ENCODE peak calls at places on chromosome 2, in four cellular contexts. N, K, B and E are unnamed samples.

GRCh38 chr2:85888020-85888744 is 608 bp downstream of the ST3GAL5 start:
- DNase-seq in N (no peak), K (no peak), B (peak), E (peak)

GRCh38 chr2:219453691-219454131 is 19.1 kb downstream of the SPEG start:
- DNase-seq in N (peak), K (no peak), B (no peak), E (peak)

GRCh38 chr2:240598311-240598911 is 11.9 kb downstream of the CAPN10 start:
- DNase-seq in N (no peak), K (no peak), B (no peak), E (no peak)

GRCh38 chr2:86225581-86225980 is 26.3 kb downstream of the MRPL35 start:
- DNase-seq in N (no peak), K (no peak), B (no peak), E (no peak)

GRCh38 chr2:241153616-241154015 is 3.3 kb downstream of the PPP1R7 start:
- DNase-seq in N (peak), K (no peak), B (no peak), E (no peak)

GRCh38 chr2:2848621-2849443 is 517.8 kb upstream of the MYT1L start:
- DNase-seq in N (no peak), K (no peak), B (no peak), E (peak)

GRCh38 chr2:220394433-220394832 is 767.0 kb downstream of the SLC4A3 start:
- DNase-seq in N (peak), K (no peak), B (no peak), E (no peak)

GRCh38 chr2:137435176-137435575 is 529.1 kb upstream of the HNMT start:
- DNase-seq in N (no peak), K (no peak), B (no peak), E (no peak)

DNA sequence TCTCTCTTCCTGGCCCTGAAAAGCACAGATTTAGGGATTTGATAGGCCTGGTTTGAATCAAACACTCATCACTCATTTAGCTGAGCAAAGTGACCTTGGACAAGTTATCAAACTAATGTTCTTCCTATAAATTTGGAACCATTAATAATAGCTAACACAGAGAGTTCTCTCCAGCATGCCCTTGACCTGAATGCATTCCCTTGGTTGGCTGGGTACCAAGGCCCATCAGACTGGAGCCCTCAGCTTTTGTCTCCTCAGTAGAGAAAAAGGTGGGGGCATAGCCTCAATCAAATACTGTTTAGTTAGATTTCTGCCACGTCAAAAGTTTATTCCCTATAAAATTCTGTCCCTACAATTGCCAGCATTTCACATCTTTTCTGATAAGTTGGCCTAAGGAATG is 13.8 kb upstream of the MRPL19 start:
- DNase-seq in N (no peak), K (no peak), B (no peak), E (no peak)
- H4K5ac ChIP-seq in N (no peak), K (no peak), B (no peak), E (no peak)

GRCh38 chr2:172467382-172467781 is 40.0 kb downstream of the ITGA6 start:
- DNase-seq in N (no peak), K (no peak), B (no peak), E (no peak)
- H4K5ac ChIP-seq in N (no peak), K (no peak), B (no peak), E (no peak)

GRCh38 chr2:31980674-31981356 is 30.0 kb downstream of the MEMO1 start:
- DNase-seq in N (peak), K (no peak), B (peak), E (peak)
- H4K5ac ChIP-seq in N (no peak), K (no peak), B (no peak), E (no peak)

GRCh38 chr2:182320106-182320505 is 106.7 kb downstream of the PDE1A start:
- DNase-seq in N (no peak), K (no peak), B (no peak), E (no peak)

GRCh38 chr2:182318466-182319309 is 108.1 kb downstream of the PDE1A start:
- DNase-seq in N (peak), K (no peak), B (no peak), E (no peak)

GRCh38 chr2:182324665-182325064 is 102.2 kb downstream of the PDE1A start:
- DNase-seq in N (peak), K (no peak), B (no peak), E (no peak)

GRCh38 chr2:182321096-182321495 is 105.7 kb downstream of the PDE1A start:
- DNase-seq in N (no peak), K (no peak), B (no peak), E (no peak)

DNA sequence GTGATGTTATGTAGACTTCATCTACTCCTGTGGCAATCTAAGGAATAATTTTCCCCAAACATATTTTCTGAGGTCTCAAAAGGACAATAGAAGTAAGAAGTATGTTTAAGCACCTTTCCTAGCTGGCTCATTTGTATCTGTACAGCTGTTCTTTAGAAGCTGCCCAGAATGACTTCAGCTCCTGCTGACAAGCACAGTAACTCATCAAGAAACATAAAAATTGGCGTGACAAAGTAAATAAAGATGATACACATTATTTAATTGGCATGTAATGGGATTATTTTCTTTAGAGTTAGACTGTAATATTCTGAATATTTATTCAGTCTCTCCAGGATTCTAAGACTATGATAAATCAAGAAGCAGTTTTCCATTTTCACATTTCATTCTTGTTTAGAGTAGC is 107.3 kb downstream of the PDE1A start:
- DNase-seq in N (no peak), K (no peak), B (no peak), E (no peak)
- H4K5ac ChIP-seq in N (peak), K (no peak), B (no peak), E (no peak)